ENCODE peak calls at places on chromosomes 6 and 20, in six cellular contexts. V is hepatocyte, Q is BJ, S is AG09319, M is colonic mucosa, G is mammary epithelial cell. W is an unnamed sample.

GRCh38 chr6:14734052-14734415 is 511.8 kb upstream of the JARID2 start:
- DNase-seq in V (no peak), Q (no peak), S (no peak), M (no peak), G (no peak), W (no peak)

GRCh38 chr6:25590986-25591385 is 61.0 kb upstream of the SCGN start:
- DNase-seq in V (no peak), Q (no peak), S (no peak), M (no peak), G (no peak), W (no peak)

GRCh38 chr6:41894366-41895299 is 542 bp downstream of the USP49 start:
- DNase-seq in V (peak; percentile 14), Q (no peak), S (no peak), M (no peak), G (peak; percentile 17), W (no peak)

GRCh38 chr6:22113046-22113766 is 183.6 kb downstream of the PRL start:
- DNase-seq in V (peak; percentile 44), Q (peak; percentile 94), S (peak; percentile 91), M (no peak), G (peak; percentile 97), W (peak; percentile 97)

GRCh38 chr20:7003598-7003997 is 236.1 kb downstream of the BMP2 start:
- DNase-seq in V (no peak), Q (no peak), S (no peak), M (no peak), G (peak; percentile 91), W (no peak)

GRCh38 chr20:24935786-24936525 is 13.1 kb upstream of the CST7 start:
- DNase-seq in V (no peak), Q (no peak), S (no peak), M (peak; percentile 5), G (no peak), W (no peak)

GRCh38 chr20:63567132-63567381 is 7.0 kb downstream of the HELZ2 start:
- DNase-seq in V (no peak), Q (no peak), S (no peak), M (no peak), G (no peak), W (no peak)

GRCh38 chr6:41449399-41450245 is 96.6 kb upstream of the FOXP4 start:
- DNase-seq in V (peak; percentile 84), Q (no peak), S (peak; percentile 73), M (peak; percentile 89), G (no peak), W (peak; percentile 60)

GRCh38 chr20:1800777-1801176 is 94.4 kb upstream of the SIRPA start:
- DNase-seq in V (no peak), Q (no peak), S (no peak), M (no peak), G (no peak), W (peak; percentile 50)

GRCh38 chr6:72382602-72383529 is 239.0 kb upstream of the KCNQ5 start:
- DNase-seq in V (no peak), Q (no peak), S (no peak), M (no peak), G (no peak), W (no peak)

GRCh38 chr6:101266063-101266462 is 127.4 kb upstream of the GRIK2 start:
- DNase-seq in V (no peak), Q (no peak), S (no peak), M (no peak), G (no peak), W (no peak)

GRCh38 chr20:45115829-45116228 is 855 bp upstream of the WFDC5 start:
- DNase-seq in V (no peak), Q (no peak), S (no peak), M (no peak), G (no peak), W (no peak)

GRCh38 chr6:36268478-36269248 is 1.2 kb upstream of the PNPLA1 start:
- DNase-seq in V (peak; percentile 55), Q (no peak), S (no peak), M (no peak), G (no peak), W (peak; percentile 12)

GRCh38 chr20:40265872-40266533 is 423.0 kb downstream of the MAFB start:
- DNase-seq in V (peak; percentile 38), Q (no peak), S (peak; percentile 4), M (peak; percentile 41), G (peak; percentile 36), W (peak; percentile 54)

GRCh38 chr20:8151371-8151770 is 19.3 kb downstream of the PLCB1 start:
- DNase-seq in V (no peak), Q (no peak), S (no peak), M (no peak), G (no peak), W (no peak)

GRCh38 chr6:13292774-13293173 is 35.6 kb downstream of the TBC1D7 start:
- DNase-seq in V (no peak), Q (no peak), S (no peak), M (no peak), G (no peak), W (no peak)

GRCh38 chr6:29800254-29800653 is 27.4 kb upstream of the HLA-G start:
- DNase-seq in V (no peak), Q (no peak), S (no peak), M (no peak), G (no peak), W (no peak)

GRCh38 chr6:136604928-136605485 is 54.8 kb upstream of the MAP7 start:
- DNase-seq in V (no peak), Q (no peak), S (no peak), M (no peak), G (no peak), W (no peak)

GRCh38 chr6:90502866-90503407 is 83.9 kb downstream of the MAP3K7 start:
- DNase-seq in V (peak; percentile 52), Q (no peak), S (no peak), M (no peak), G (no peak), W (no peak)

GRCh38 chr6:116047173-116047933 is 13.3 kb downstream of the FRK start:
- DNase-seq in V (peak; percentile 43), Q (no peak), S (no peak), M (no peak), G (peak; percentile 57), W (peak; percentile 6)

GRCh38 chr6:50902260-50902659 is 83.6 kb downstream of the TFAP2B start:
- DNase-seq in V (no peak), Q (no peak), S (no peak), M (no peak), G (no peak), W (no peak)

GRCh38 chr6:159042824-159043181 is 2.0 kb downstream of the TAGAP start:
- DNase-seq in V (no peak), Q (no peak), S (no peak), M (no peak), G (no peak), W (no peak)

GRCh38 chr20:57277398-57278105 is 11.1 kb upstream of the BMP7 start:
- DNase-seq in V (no peak), Q (no peak), S (no peak), M (no peak), G (no peak), W (no peak)

GRCh38 chr6:99997141-99997540 is 3.1 kb upstream of the MCHR2 start:
- DNase-seq in V (no peak), Q (no peak), S (no peak), M (no peak), G (peak; percentile 51), W (no peak)

DNA sequence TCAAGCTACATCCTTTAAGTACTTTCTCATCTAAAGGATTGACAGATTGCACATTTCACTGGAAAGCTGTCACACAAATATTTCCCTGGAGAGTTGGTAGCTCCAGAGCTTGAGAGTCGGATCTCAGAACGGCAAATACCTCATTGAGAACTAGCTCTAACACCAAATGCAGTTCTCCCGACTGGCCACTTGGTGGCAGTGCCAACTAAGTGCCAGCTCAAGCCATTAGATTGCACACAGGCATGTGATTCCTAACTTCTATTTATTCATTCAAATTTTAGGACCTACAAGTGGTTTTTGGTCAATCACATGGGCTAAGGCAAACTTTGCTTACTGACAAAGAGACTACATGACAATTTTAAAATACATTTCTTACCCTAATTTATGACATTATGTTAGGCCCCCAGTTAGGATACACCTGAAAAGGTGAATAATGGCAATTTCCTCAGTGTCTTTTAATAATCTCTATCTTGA is 7.9 kb upstream of the MCHR2 start:
- DNase-seq in V (peak; percentile 72), Q (no peak), S (peak; percentile 15), M (peak; percentile 21), G (peak; percentile 40), W (peak; percentile 70)
- TF ChIP-seq CTCF in V (peak; percentile 95), Q (peak; percentile 94), S (peak; percentile 98), M (peak; percentile 84), G (peak; percentile 94), W (peak; percentile 99)

GRCh38 chr6:169866668-169867521 is 115.5 kb downstream of the ERMARD start:
- DNase-seq in V (no peak), Q (no peak), S (no peak), M (no peak), G (no peak), W (no peak)
- TF ChIP-seq CTCF in V (no peak), Q (no peak), S (no peak), M (no peak), G (no peak), W (no peak)

GRCh38 chr6:1364791-1365190 is 24.6 kb upstream of the FOXF2 start:
- DNase-seq in V (no peak), Q (no peak), S (no peak), M (no peak), G (no peak), W (peak; percentile 61)

GRCh38 chr6:1365701-1366100 is 23.7 kb upstream of the FOXF2 start:
- DNase-seq in V (no peak), Q (no peak), S (no peak), M (no peak), G (no peak), W (no peak)

GRCh38 chr6:1362643-1363042 is 26.7 kb upstream of the FOXF2 start:
- DNase-seq in V (no peak), Q (no peak), S (no peak), M (no peak), G (no peak), W (no peak)

GRCh38 chr6:1363298-1363697 is 26.1 kb upstream of the FOXF2 start:
- DNase-seq in V (no peak), Q (no peak), S (no peak), M (no peak), G (no peak), W (peak; percentile 50)

GRCh38 chr6:1363729-1364572 is 25.4 kb upstream of the FOXF2 start:
- DNase-seq in V (no peak), Q (peak; percentile 84), S (peak; percentile 61), M (no peak), G (no peak), W (peak; percentile 84)
- TF ChIP-seq CTCF in V (peak; percentile 31), Q (peak; percentile 44), S (peak; percentile 33), M (no peak), G (peak; percentile 53), W (peak; percentile 39)

DNA sequence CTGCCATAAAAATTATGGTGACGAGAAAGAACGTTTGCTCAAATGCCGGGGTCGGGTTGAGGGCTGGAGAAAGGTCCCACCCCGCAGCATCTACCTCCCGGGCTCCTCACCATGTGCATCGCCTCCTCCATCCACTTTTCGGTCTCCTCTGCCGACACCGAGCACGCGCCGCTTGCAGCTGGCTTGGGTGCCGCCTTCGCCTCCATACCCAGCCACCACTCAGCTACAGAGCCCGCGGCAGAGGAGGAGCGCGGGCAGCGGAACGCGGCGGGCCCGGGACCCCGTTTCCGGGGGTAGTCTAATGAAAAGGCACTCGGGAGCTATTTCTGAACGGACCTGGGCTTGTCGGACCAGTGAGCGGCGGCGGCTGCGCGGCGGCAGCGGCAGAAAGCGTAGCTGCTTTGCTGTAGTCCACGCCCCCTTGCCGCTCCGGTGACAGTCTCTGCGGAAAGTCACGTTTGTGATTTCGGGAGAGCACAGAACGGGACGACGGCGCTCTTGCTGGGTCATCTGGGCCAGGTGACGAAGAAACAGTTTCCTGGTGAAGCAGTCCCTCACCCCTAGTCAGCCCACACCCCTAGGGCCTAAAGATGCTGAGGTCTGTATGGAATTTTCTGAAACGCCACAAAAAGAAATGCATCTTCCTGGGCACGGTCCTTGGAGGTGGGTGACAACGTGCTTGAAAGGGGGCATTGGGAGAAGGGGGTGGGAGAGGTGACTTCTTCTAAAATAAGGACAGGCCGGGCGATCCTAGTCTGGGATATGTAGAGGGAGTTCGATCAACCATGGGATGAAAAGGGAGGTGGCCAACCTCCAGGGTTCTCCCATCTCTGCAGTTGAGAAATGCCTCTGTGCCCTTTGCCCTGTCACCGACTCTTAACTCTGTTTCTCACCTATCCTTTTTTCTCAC is at the start of the genes ADAT2 and PEX3:
- DNase-seq in V (peak; percentile 96), Q (peak; percentile 56), S (peak; percentile 86), M (peak; percentile 93), G (peak; percentile 94), W (peak; percentile 95)
- TF ChIP-seq CTCF in V (no peak), Q (no peak), S (no peak), M (no peak), G (no peak), W (no peak)

W was measured in AG10803.